ENCODE peak calls at places on chromosomes 2 and 18, in four cellular contexts. U is NCI-H1436 treated with DMSO at 0.1 percent for 48 hours, E is T follicular helper cell, Z is NCI-H1417. Q is an unnamed sample.

GRCh38 chr2:148130571-148130970 is 109.7 kb downstream of the MBD5 start:
- DNase-seq in U (no peak), E (no peak), Z (no peak), Q (peak)

GRCh38 chr18:13320891-13321425 is 102.4 kb downstream of the LDLRAD4 start:
- DNase-seq in U (no peak), E (no peak), Z (no peak), Q (no peak)

GRCh38 chr2:121165038-121165542 is 119.9 kb downstream of the TFCP2L1 start:
- DNase-seq in U (no peak), E (no peak), Z (no peak), Q (no peak)

GRCh38 chr2:228140934-228141528 is 40.5 kb downstream of the SPHKAP start:
- DNase-seq in U (no peak), E (no peak), Z (no peak), Q (no peak)

GRCh38 chr2:86747708-86748627 is 27.9 kb downstream of the RMND5A start:
- DNase-seq in U (no peak), E (no peak), Z (no peak), Q (peak)

GRCh38 chr2:236531991-236532390 is 37.6 kb upstream of the ACKR3 start:
- DNase-seq in U (no peak), E (no peak), Z (no peak), Q (no peak)

GRCh38 chr18:22826726-22827125 is 106.4 kb upstream of the RBBP8 start:
- DNase-seq in U (no peak), E (no peak), Z (no peak), Q (no peak)

GRCh38 chr2:9692392-9693137 is 61.8 kb upstream of the YWHAQ start:
- DNase-seq in U (no peak), E (no peak), Z (no peak), Q (peak)

GRCh38 chr2:16900405-16901025 is 234.9 kb upstream of the CYRIA start:
- DNase-seq in U (no peak), E (no peak), Z (no peak), Q (no peak)

GRCh38 chr2:24049485-24050021 is at the start of gene FKBP1B:
- DNase-seq in U (no peak), E (peak), Z (peak), Q (peak)

GRCh38 chr18:69215151-69215550 is 185.5 kb upstream of the DOK6 start:
- DNase-seq in U (no peak), E (no peak), Z (peak), Q (no peak)

GRCh38 chr2:239293450-239294430 is 107.1 kb downstream of the HDAC4 start:
- DNase-seq in U (no peak), E (no peak), Z (no peak), Q (no peak)

GRCh38 chr2:43131051-43131889 is 95.1 kb downstream of the ZFP36L2 start:
- DNase-seq in U (no peak), E (peak), Z (no peak), Q (peak)

GRCh38 chr2:108611021-108611420 is 76.8 kb downstream of the LIMS1 start:
- DNase-seq in U (no peak), E (no peak), Z (no peak), Q (no peak)

GRCh38 chr18:79458917-79459803 is 63.4 kb downstream of the NFATC1 start:
- DNase-seq in U (no peak), E (no peak), Z (no peak), Q (no peak)

GRCh38 chr2:196804381-196804780 is 4.8 kb downstream of the C2orf66 start:
- DNase-seq in U (no peak), E (no peak), Z (no peak), Q (no peak)

GRCh38 chr18:78073275-78073674 is 823.6 kb downstream of the GALR1 start:
- DNase-seq in U (no peak), E (no peak), Z (no peak), Q (no peak)

GRCh38 chr2:26068602-26069298 is 34.9 kb downstream of the RAB10 start:
- DNase-seq in U (no peak), E (peak), Z (no peak), Q (peak)

GRCh38 chr2:213002383-213002782 is 149.0 kb downstream of the IKZF2 start:
- DNase-seq in U (no peak), E (no peak), Z (no peak), Q (no peak)

GRCh38 chr2:147092266-147092665 is 752.6 kb upstream of the ACVR2A start:
- DNase-seq in U (no peak), E (no peak), Z (no peak), Q (no peak)

GRCh38 chr2:7458066-7458465 is 540.9 kb downstream of the RNF144A start:
- DNase-seq in U (no peak), E (no peak), Z (no peak), Q (no peak)

GRCh38 chr2:173589604-173590277 is 235.1 kb downstream of the CDCA7 start:
- DNase-seq in U (peak), E (no peak), Z (no peak), Q (peak)

GRCh38 chr2:217338306-217338916 is 478.5 kb upstream of the TNP1 start:
- DNase-seq in U (no peak), E (no peak), Z (no peak), Q (peak)

GRCh38 chr2:161599842-161600241 is 24.4 kb upstream of the SLC4A10 start:
- DNase-seq in U (no peak), E (no peak), Z (no peak), Q (no peak)

GRCh38 chr2:15675456-15676195 is 84.0 kb downstream of the DDX1 start:
- DNase-seq in U (no peak), E (no peak), Z (no peak), Q (peak)

GRCh38 chr2:229725716-229726346 is 11.5 kb upstream of the DNER start:
- DNase-seq in U (peak), E (no peak), Z (peak), Q (peak)

GRCh38 chr2:233853353-233853752 is 982 bp downstream of the HJURP start:
- DNase-seq in U (no peak), E (no peak), Z (no peak), Q (no peak)

GRCh38 chr18:12361770-12362378 is 15.2 kb downstream of the AFG3L2 start:
- DNase-seq in U (no peak), E (no peak), Z (no peak), Q (peak)

GRCh38 chr2:84991404-84992151 is 20.6 kb downstream of the KCMF1 start:
- DNase-seq in U (no peak), E (no peak), Z (no peak), Q (peak)

GRCh38 chr2:113233593-113234550 is 44.8 kb downstream of the PAX8 start:
- DNase-seq in U (no peak), E (no peak), Z (no peak), Q (peak)

Q was measured in fibroblast of mammary gland.